ENCODE peak calls at places on chromosome 3, in eight cellular contexts. A is GM06990, K is NB4, D is astrocyte of the spinal cord, J is neural progenitor cell, U is psoas muscle, I is heart left ventricle, X is fibroblast of pulmonary artery. E is an unnamed sample.

GRCh38 chr3:186570941-186571643 is 572 bp downstream of the DNAJB11 start:
- DNase-seq in K (peak; percentile 7), U (no peak), J (no peak), A (no peak), D (no peak), X (no peak), I (no peak), E (no peak)

GRCh38 chr3:71580636-71581215 is 2.8 kb downstream of the FOXP1 start:
- DNase-seq in D (peak; percentile 29), A (no peak), I (no peak), K (peak; percentile 21), J (peak; percentile 24), X (no peak), U (no peak), E (no peak)

GRCh38 chr3:106068386-106068785 is 199.6 kb upstream of the CBLB start:
- DNase-seq in X (peak; percentile 39), D (peak; percentile 18), U (no peak), A (no peak), I (no peak), J (no peak), K (no peak), E (no peak)

GRCh38 chr3:4656059-4656458 is 162.9 kb downstream of the ITPR1 start:
- DNase-seq in D (peak; percentile 79), I (peak; percentile 70), J (peak; percentile 87), K (peak; percentile 68), A (no peak), U (peak; percentile 43), X (peak; percentile 89), E (no peak)

GRCh38 chr3:134039161-134039862 is 9.6 kb upstream of the SLCO2A1 start:
- DNase-seq in U (no peak), X (no peak), J (no peak), D (no peak), I (peak; percentile 64), A (no peak), K (peak; percentile 39), E (no peak)

GRCh38 chr3:47910777-47911440 is 105.3 kb downstream of the MAP4 start:
- DNase-seq in D (peak; percentile 93), I (no peak), U (peak; percentile 25), X (peak; percentile 65), A (no peak), K (no peak), J (no peak), E (no peak)

GRCh38 chr3:182967218-182968204 is 12.8 kb downstream of the DCUN1D1 start:
- DNase-seq in K (no peak), A (peak; percentile 42), D (no peak), J (no peak), X (no peak), I (no peak), U (no peak), E (no peak)

GRCh38 chr3:59248976-59249375 is 199.2 kb upstream of the CFAP20DC start:
- DNase-seq in D (no peak), I (no peak), J (peak; percentile 20), K (no peak), A (no peak), X (no peak), U (no peak), E (no peak)

GRCh38 chr3:177523991-177524438 is 326.7 kb upstream of the TBL1XR1 start:
- DNase-seq in D (no peak), X (peak; percentile 31), U (no peak), A (no peak), I (no peak), J (no peak), K (no peak), E (no peak)

GRCh38 chr3:141959921-141960554 is 83.6 kb downstream of the ATP1B3 start:
- DNase-seq in U (no peak), K (no peak), D (peak; percentile 49), J (no peak), A (no peak), I (no peak), X (peak; percentile 67), E (no peak)

GRCh38 chr3:138234401-138235179 is 47.5 kb downstream of the ARMC8 start:
- DNase-seq in D (peak; percentile 63), U (no peak), A (peak; percentile 6), J (no peak), K (no peak), I (no peak), X (no peak), E (no peak)

GRCh38 chr3:186519021-186519658 is 25.0 kb downstream of the CRYGS start:
- DNase-seq in I (no peak), A (peak; percentile 53), J (no peak), K (peak; percentile 81), X (no peak), D (no peak), U (no peak), E (no peak)

GRCh38 chr3:11335056-11335608 is 62.9 kb downstream of the ATG7 start:
- DNase-seq in U (no peak), I (no peak), K (peak; percentile 73), J (peak; percentile 54), D (peak; percentile 81), A (peak; percentile 9), X (peak; percentile 87), E (peak; percentile 15)

GRCh38 chr3:171162986-171163723 is 136.6 kb upstream of the SLC2A2 start:
- DNase-seq in J (peak; percentile 24), K (peak; percentile 63), X (no peak), U (no peak), D (no peak), I (no peak), A (no peak), E (no peak)

GRCh38 chr3:45665101-45665572 is 24.1 kb upstream of the SACM1L start:
- DNase-seq in U (no peak), X (peak; percentile 53), K (peak; percentile 61), A (peak; percentile 35), I (no peak), J (peak; percentile 60), D (no peak), E (no peak)

GRCh38 chr3:27824312-27825200 is 102.4 kb upstream of the EOMES start:
- DNase-seq in J (no peak), A (no peak), K (no peak), X (no peak), U (no peak), I (no peak), D (no peak), E (no peak)

GRCh38 chr3:42101481-42101880 is 10.3 kb downstream of the TRAK1 start:
- DNase-seq in I (no peak), X (peak; percentile 39), D (no peak), K (no peak), J (no peak), U (no peak), A (no peak), E (no peak)

GRCh38 chr3:80521081-80521480 is 753.3 kb upstream of the ROBO1 start:
- DNase-seq in I (no peak), D (no peak), X (no peak), U (no peak), J (no peak), K (no peak), A (no peak), E (no peak)

GRCh38 chr3:9916734-9917680 is at the start of gene IL17RC:
- DNase-seq in I (peak; percentile 91), J (peak; percentile 74), X (peak; percentile 84), U (peak; percentile 88), A (no peak), D (peak; percentile 88), K (peak; percentile 59), E (no peak)

GRCh38 chr3:183339461-183340086 is 86.5 kb downstream of the B3GNT5 start:
- DNase-seq in K (no peak), I (no peak), U (no peak), A (no peak), X (no peak), J (no peak), D (no peak), E (no peak)

GRCh38 chr3:160200328-160200727 is 24.9 kb upstream of the C3orf80 start:
- DNase-seq in K (no peak), A (no peak), D (no peak), J (no peak), I (no peak), U (no peak), X (peak; percentile 33), E (no peak)

GRCh38 chr3:62164196-62164595 is 209.2 kb downstream of the FEZF2 start:
- DNase-seq in I (no peak), U (no peak), J (no peak), X (no peak), A (no peak), D (no peak), K (no peak), E (no peak)

DNA sequence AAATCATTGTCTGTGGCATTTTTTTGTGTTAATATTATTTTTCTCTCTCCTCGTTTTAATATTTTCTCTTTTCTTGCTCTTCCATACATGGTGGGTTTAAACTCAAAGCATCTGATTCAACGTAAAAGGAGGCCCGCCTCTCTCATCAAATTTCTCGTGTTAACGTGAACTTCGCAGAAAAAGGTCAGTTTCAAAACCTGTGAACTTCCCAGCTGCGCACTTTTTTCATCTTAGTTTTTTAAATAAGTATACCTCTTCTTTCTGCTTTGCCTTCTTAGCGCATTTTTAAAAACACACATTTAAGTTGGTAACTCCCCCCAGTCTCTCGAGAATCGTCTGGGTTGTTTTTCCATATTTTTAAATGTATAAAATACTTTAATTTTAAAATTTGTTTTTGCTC is 9.1 kb downstream of the SHOX2 start:
- DNase-seq in A (peak; percentile 18), I (no peak), X (no peak), K (peak; percentile 38), D (peak; percentile 19), U (no peak), J (no peak), E (no peak)
- H3K4me3 ChIP-seq in A (peak overlapping the region; percentile 79), I (no peak overlapping the region), X (no peak overlapping the region), K (peak overlapping the region; percentile 69), D (no peak overlapping the region), U (no peak overlapping the region), J (no peak overlapping the region), E (peak overlapping the region; percentile 80)

GRCh38 chr3:126488205-126488604 is 12.5 kb upstream of the ZXDC start:
- DNase-seq in K (peak; percentile 95), X (no peak), A (no peak), J (peak; percentile 48), I (peak; percentile 48), U (no peak), D (no peak), E (no peak)
- TF ChIP-seq CTCF in K (peak; percentile 61), X (no peak), A (no peak), J (peak; percentile 38), I (no peak), U (no peak), D (no peak), E (no peak)

DNA sequence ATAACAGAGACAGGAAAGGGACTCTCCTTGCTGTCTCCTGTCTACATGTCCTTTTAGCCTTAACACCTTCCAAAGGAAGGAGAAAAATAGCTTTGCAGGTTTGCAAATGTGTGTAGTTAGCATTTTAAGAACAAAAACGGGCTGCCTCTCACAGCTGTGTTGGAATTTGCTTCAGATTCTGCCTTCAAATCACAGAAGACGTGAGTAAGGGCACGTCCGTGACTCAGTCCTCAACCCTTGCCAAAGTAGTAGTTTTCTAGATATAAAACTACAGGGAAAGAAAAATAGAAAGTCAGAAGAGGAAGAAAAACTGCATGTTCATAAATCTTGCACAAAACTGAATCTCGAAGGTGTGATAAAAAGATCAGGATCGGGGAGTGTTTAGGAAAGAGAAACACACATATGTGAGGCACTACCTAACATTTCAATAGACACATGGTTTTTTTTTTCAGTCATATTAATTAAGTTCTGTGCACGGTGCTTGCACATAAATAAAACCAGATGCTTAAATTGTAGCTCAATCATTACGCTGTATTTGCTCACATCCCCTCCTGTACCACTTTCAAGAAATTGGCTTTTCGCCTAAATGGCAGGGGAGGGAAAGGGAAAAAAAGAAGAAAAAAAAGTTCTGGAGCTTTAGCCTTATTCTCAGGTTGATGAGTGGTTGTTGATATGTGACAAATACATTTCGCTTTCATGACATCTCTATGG is 71.7 kb downstream of the P3H2 start:
- DNase-seq in I (no peak), D (peak; percentile 87), A (no peak), X (peak; percentile 71), U (no peak), K (no peak), J (no peak), E (no peak)
- H3K4me3 ChIP-seq in I (peak overlapping the region; percentile 28), D (peak overlapping the region; percentile 26), A (no peak overlapping the region), X (peak overlapping the region; percentile 34), U (no peak overlapping the region), K (no peak overlapping the region), J (no peak overlapping the region), E (no peak overlapping the region)

GRCh38 chr3:176490357-176490756 is 706.9 kb downstream of the TBL1XR1 start:
- DNase-seq in J (no peak), I (no peak), D (no peak), A (no peak), K (no peak), X (no peak), U (no peak), E (no peak)
- TF ChIP-seq CTCF in J (no peak), I (no peak), D (no peak), A (no peak), K (no peak), X (no peak), U (no peak), E (no peak)

E was measured in GM12864.